ENCODE peak calls at places on chromosomes 5 and 9, in ten cellular contexts. S, R, K, Y, T, G, O, C, F and W are unnamed samples.

GRCh38 chr5:14608169-14608568 is 26.6 kb downstream of the OTULINL start:
- DNase-seq in S (no peak), R (no peak), K (no peak), Y (no peak), T (no peak), G (no peak), O (no peak), C (no peak), F (no peak), W (no peak)

GRCh38 chr9:6142816-6143454 is 72.7 kb upstream of the IL33 start:
- DNase-seq in S (no peak), R (no peak), K (no peak), Y (no peak), T (no peak), G (no peak), O (no peak), C (no peak), F (no peak), W (no peak)

GRCh38 chr9:2524601-2525000 is 97.0 kb upstream of the VLDLR start:
- DNase-seq in S (no peak), R (no peak), K (no peak), Y (no peak), T (peak), G (no peak), O (no peak), C (no peak), F (no peak), W (no peak)

GRCh38 chr5:130995254-130995515 is 169.9 kb downstream of the HINT1 start:
- DNase-seq in S (no peak), R (no peak), K (peak), Y (no peak), T (no peak), G (no peak), O (no peak), C (peak), F (no peak), W (no peak)

GRCh38 chr5:177301503-177302165 is 1.9 kb downstream of the RAB24 start:
- DNase-seq in S (no peak), R (no peak), K (no peak), Y (no peak), T (peak), G (peak), O (no peak), C (no peak), F (peak), W (peak)

GRCh38 chr5:154743812-154744211 is 11.4 kb upstream of the LARP1 start:
- DNase-seq in S (no peak), R (no peak), K (no peak), Y (no peak), T (no peak), G (no peak), O (no peak), C (no peak), F (no peak), W (no peak)

GRCh38 chr5:170338933-170339779 is 41.6 kb upstream of the LCP2 start:
- DNase-seq in S (no peak), R (no peak), K (peak), Y (no peak), T (no peak), G (peak), O (no peak), C (no peak), F (no peak), W (no peak)

GRCh38 chr5:38420691-38421395 is 135.6 kb downstream of the LIFR start:
- DNase-seq in S (no peak), R (peak), K (peak), Y (peak), T (peak), G (no peak), O (peak), C (peak), F (no peak), W (no peak)

GRCh38 chr9:127278372-127278771 is 13.8 kb downstream of the GARNL3 start:
- DNase-seq in S (no peak), R (no peak), K (no peak), Y (no peak), T (no peak), G (no peak), O (no peak), C (no peak), F (no peak), W (no peak)

GRCh38 chr5:132433141-132433540 is 57.4 kb downstream of the IRF1 start:
- DNase-seq in S (no peak), R (no peak), K (no peak), Y (no peak), T (no peak), G (no peak), O (no peak), C (no peak), F (no peak), W (no peak)

GRCh38 chr9:122936464-122936863 is 4.4 kb upstream of the RABGAP1 start:
- DNase-seq in S (no peak), R (no peak), K (no peak), Y (no peak), T (no peak), G (no peak), O (no peak), C (no peak), F (no peak), W (no peak)

GRCh38 chr5:40691894-40692293 is 12.2 kb downstream of the PTGER4 start:
- DNase-seq in S (no peak), R (no peak), K (no peak), Y (no peak), T (no peak), G (no peak), O (no peak), C (no peak), F (no peak), W (no peak)

GRCh38 chr5:149719666-149720065 is 10.4 kb upstream of the PPARGC1B start:
- DNase-seq in S (no peak), R (no peak), K (no peak), Y (peak), T (peak), G (no peak), O (no peak), C (no peak), F (no peak), W (no peak)

GRCh38 chr5:107466233-107466769 is 204.4 kb downstream of the EFNA5 start:
- DNase-seq in S (no peak), R (no peak), K (no peak), Y (peak), T (peak), G (no peak), O (peak), C (no peak), F (no peak), W (peak)

GRCh38 chr5:96091874-96092273 is 130.2 kb upstream of the ELL2 start:
- DNase-seq in S (no peak), R (no peak), K (no peak), Y (no peak), T (no peak), G (no peak), O (no peak), C (no peak), F (no peak), W (no peak)

GRCh38 chr9:124764774-124765438 is 6.2 kb downstream of the NR6A1 start:
- DNase-seq in S (no peak), R (no peak), K (no peak), Y (peak), T (peak), G (no peak), O (no peak), C (no peak), F (no peak), W (no peak)

GRCh38 chr9:135244751-135245221 is 157.3 kb downstream of the OLFM1 start:
- DNase-seq in S (peak), R (peak), K (no peak), Y (no peak), T (no peak), G (peak), O (no peak), C (peak), F (peak), W (peak)

GRCh38 chr5:129110742-129111141 is 16.2 kb downstream of the ISOC1 start:
- DNase-seq in S (no peak), R (no peak), K (no peak), Y (no peak), T (peak), G (no peak), O (no peak), C (no peak), F (no peak), W (no peak)

GRCh38 chr9:92947268-92948031 is at the start of gene FGD3:
- DNase-seq in S (no peak), R (no peak), K (peak), Y (peak), T (no peak), G (no peak), O (no peak), C (no peak), F (no peak), W (no peak)

GRCh38 chr9:90847971-90848370 is 46.4 kb downstream of the SYK start:
- DNase-seq in S (no peak), R (no peak), K (no peak), Y (no peak), T (no peak), G (no peak), O (no peak), C (no peak), F (no peak), W (no peak)

GRCh38 chr5:150557507-150557872 is 49.6 kb downstream of the NDST1 start:
- DNase-seq in S (no peak), R (no peak), K (no peak), Y (no peak), T (no peak), G (no peak), O (no peak), C (no peak), F (no peak), W (no peak)

GRCh38 chr5:150255659-150256415 is 33.7 kb downstream of the CAMK2A start:
- DNase-seq in S (no peak), R (no peak), K (peak), Y (peak), T (peak), G (no peak), O (peak), C (no peak), F (no peak), W (no peak)

GRCh38 chr5:166509085-166509484 is 1782.4 kb upstream of the WWC1 start:
- DNase-seq in S (no peak), R (no peak), K (no peak), Y (peak), T (no peak), G (no peak), O (peak), C (no peak), F (no peak), W (no peak)

GRCh38 chr9:131432597-131433301 is 38.9 kb downstream of the PRRC2B start:
- DNase-seq in S (no peak), R (no peak), K (no peak), Y (peak), T (peak), G (peak), O (no peak), C (no peak), F (no peak), W (no peak)

GRCh38 chr5:16579142-16579541 is 37.7 kb downstream of the RETREG1 start:
- DNase-seq in S (no peak), R (no peak), K (no peak), Y (peak), T (no peak), G (no peak), O (no peak), C (peak), F (no peak), W (no peak)

GRCh38 chr5:98110270-98110669 is 663.2 kb upstream of the RGMB start:
- DNase-seq in S (no peak), R (no peak), K (no peak), Y (peak), T (peak), G (no peak), O (no peak), C (no peak), F (no peak), W (no peak)

GRCh38 chr5:96661101-96661840 is 905 bp upstream of the CAST start:
- DNase-seq in S (no peak), R (peak), K (peak), Y (peak), T (peak), G (peak), O (peak), C (peak), F (no peak), W (no peak)

GRCh38 chr9:97853056-97853843 is at the start of gene FOXE1:
- DNase-seq in S (no peak), R (no peak), K (peak), Y (no peak), T (no peak), G (no peak), O (peak), C (peak), F (no peak), W (no peak)

GRCh38 chr5:146378981-146379380 is 40.3 kb downstream of the POU4F3 start:
- DNase-seq in S (no peak), R (no peak), K (no peak), Y (no peak), T (no peak), G (no peak), O (no peak), C (no peak), F (no peak), W (no peak)

GRCh38 chr9:126508928-126509327 is 104.8 kb upstream of the LMX1B start:
- DNase-seq in S (no peak), R (no peak), K (no peak), Y (no peak), T (no peak), G (no peak), O (no peak), C (no peak), F (no peak), W (peak)

GRCh38 chr9:15142903-15143534 is 164.0 kb downstream of the TTC39B start:
- DNase-seq in S (no peak), R (no peak), K (peak), Y (peak), T (peak), G (no peak), O (peak), C (no peak), F (no peak), W (no peak)

GRCh38 chr9:71352837-71353236 is 231.4 kb upstream of the TRPM3 start:
- DNase-seq in S (no peak), R (no peak), K (no peak), Y (no peak), T (no peak), G (no peak), O (no peak), C (no peak), F (no peak), W (no peak)

GRCh38 chr9:131697097-131697496 is 42.8 kb downstream of the RAPGEF1 start:
- DNase-seq in S (no peak), R (no peak), K (peak), Y (peak), T (peak), G (no peak), O (no peak), C (peak), F (no peak), W (peak)

GRCh38 chr5:35856186-35857003 is at the start of gene IL7R:
- DNase-seq in S (no peak), R (no peak), K (no peak), Y (no peak), T (peak), G (no peak), O (no peak), C (no peak), F (no peak), W (no peak)

GRCh38 chr5:171693397-171693796 is 92.2 kb upstream of the SMIM23 start:
- DNase-seq in S (no peak), R (no peak), K (no peak), Y (no peak), T (no peak), G (no peak), O (no peak), C (no peak), F (no peak), W (no peak)
- H3K4me3 ChIP-seq in S (no peak), R (no peak), K (no peak), Y (no peak), T (no peak), G (no peak), O (no peak), C (no peak), F (no peak), W (no peak)

DNA sequence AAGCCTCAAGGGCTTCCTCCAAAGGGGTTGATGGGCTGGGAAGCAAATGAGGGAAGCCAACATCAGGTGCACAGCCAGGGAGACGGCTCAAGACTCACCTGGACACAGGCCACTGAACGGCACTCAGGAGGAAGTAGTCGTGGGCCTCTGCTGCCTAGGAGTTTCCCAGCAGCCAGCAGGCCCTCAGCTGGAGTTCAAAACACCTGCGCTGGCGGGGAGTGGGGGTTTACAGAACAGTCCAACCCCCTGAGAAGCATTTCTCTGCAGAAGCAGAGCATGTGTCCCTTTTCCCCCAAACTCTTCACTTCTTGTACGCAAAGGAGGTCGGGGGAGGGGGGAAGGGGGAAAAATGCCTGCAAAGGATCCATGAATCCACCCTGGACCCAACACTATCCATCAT is 2.3 kb downstream of the WHRN start:
- DNase-seq in S (no peak), R (no peak), K (no peak), Y (no peak), T (no peak), G (no peak), O (no peak), C (no peak), F (no peak), W (peak)
- H3K4me3 ChIP-seq in S (no peak), R (no peak), K (no peak), Y (no peak), T (no peak), G (peak), O (peak), C (no peak), F (no peak), W (no peak)

GRCh38 chr5:142063878-142064331 is 44.7 kb upstream of the NDFIP1 start:
- DNase-seq in S (peak), R (peak), K (peak), Y (peak), T (peak), G (peak), O (peak), C (peak), F (no peak), W (peak)
- H3K4me3 ChIP-seq in S (peak), R (no peak), K (no peak), Y (peak), T (peak), G (peak), O (peak), C (no peak), F (no peak), W (peak)

DNA sequence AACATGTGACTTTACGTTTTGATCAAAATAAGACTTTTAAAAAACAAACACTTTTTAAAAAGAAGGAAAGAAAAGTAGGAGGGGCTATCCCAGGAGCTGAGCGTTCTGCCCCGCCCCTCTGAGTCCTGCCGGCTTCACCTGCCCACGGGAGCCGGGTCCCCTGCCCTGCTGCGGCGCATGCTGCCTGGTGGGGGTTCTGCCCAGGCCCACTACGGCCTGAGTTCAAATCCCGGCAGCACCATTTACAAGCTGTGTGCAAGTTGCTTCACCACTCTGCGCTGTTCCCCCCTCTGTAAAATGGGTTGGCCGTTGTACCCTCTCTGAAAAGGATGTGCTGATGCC is 31.1 kb downstream of the GSN start:
- DNase-seq in S (no peak), R (no peak), K (peak), Y (no peak), T (no peak), G (no peak), O (no peak), C (peak), F (peak), W (peak)
- H3K4me3 ChIP-seq in S (peak), R (peak), K (peak), Y (peak), T (peak), G (peak), O (no peak), C (peak), F (peak), W (peak)